ENCODE peak calls at places on chromosome 14, in six cellular contexts. F is upper lobe of left lung; C is activated T-cell treated with anti-CD3 and anti-CD28 coated beads for 1 hour; H is EH; A is effector CD8-positive, alpha-beta T cell; Z is T-cell. X is an unnamed sample.

GRCh38 chr14:40003773-40004172 is 571.5 kb upstream of the FBXO33 start:
- DNase-seq in A (no peak), H (no peak), Z (no peak), C (no peak), F (peak; percentile 26), X (no peak)

GRCh38 chr14:100291305-100292075 is 14.8 kb downstream of the SLC25A29 start:
- DNase-seq in H (no peak), C (no peak), A (no peak), F (no peak), Z (no peak), X (no peak)

GRCh38 chr14:61516125-61516740 is 179.1 kb upstream of the HIF1A start:
- DNase-seq in C (no peak), H (peak; percentile 62), F (no peak), Z (no peak), A (no peak), X (no peak)

GRCh38 chr14:99677231-99677891 is 6.7 kb upstream of the CYP46A1 start:
- DNase-seq in H (peak; percentile 25), C (no peak), A (no peak), Z (no peak), F (peak; percentile 83), X (no peak)

GRCh38 chr14:21057803-21058675 is at the start of gene RNASE8:
- DNase-seq in C (no peak), Z (no peak), H (peak; percentile 50), A (no peak), F (no peak), X (no peak)

GRCh38 chr14:104072586-104072985 is 12.9 kb upstream of the ASPG start:
- DNase-seq in Z (no peak), A (no peak), F (no peak), H (peak; percentile 6), C (no peak), X (no peak)

GRCh38 chr14:37593496-37594237 is 1.4 kb downstream of the FOXA1 start:
- DNase-seq in A (no peak), F (no peak), C (no peak), Z (no peak), H (no peak), X (no peak)

GRCh38 chr14:100884456-100884855 is 19.1 kb downstream of the RTL1 start:
- DNase-seq in F (no peak), Z (no peak), A (no peak), C (no peak), H (no peak), X (no peak)

GRCh38 chr14:105249175-105250007 is 1.1 kb downstream of the BTBD6 start:
- DNase-seq in A (no peak), F (no peak), Z (no peak), H (peak; percentile 43), C (no peak), X (peak; percentile 11)

GRCh38 chr14:90572461-90573150 is 175.8 kb downstream of the CALM1 start:
- DNase-seq in F (no peak), C (no peak), H (no peak), Z (no peak), A (no peak), X (no peak)

GRCh38 chr14:91264151-91265150 is 19.9 kb upstream of the GPR68 start:
- DNase-seq in H (no peak), Z (peak; percentile 43), F (no peak), C (no peak), A (no peak), X (no peak)

X was measured in T-helper 9 cell.